ENCODE peak calls at places on chromosomes 7 and 10, in seven cellular contexts. One of them, this sample, is unnamed.

GRCh38 chr10:79376078-79376628 is 28.9 kb downstream of the PPIF start:
- DNase-seq in neural progenitor cell: no peak
- DNase-seq in CD8-positive, alpha-beta T cell: no peak
- DNase-seq in upper lobe of right lung: no peak
- DNase-seq in HCT116: no peak
- DNase-seq in tibial artery: no peak
- DNase-seq in MM.1S: no peak
- DNase-seq in this sample: peak; percentile 28

GRCh38 chr7:136868496-136869005 is at the start of gene CHRM2:
- DNase-seq in tibial artery: no peak
- DNase-seq in HCT116: no peak
- DNase-seq in upper lobe of right lung: no peak
- DNase-seq in neural progenitor cell: peak; percentile 64
- DNase-seq in CD8-positive, alpha-beta T cell: no peak
- DNase-seq in MM.1S: no peak
- DNase-seq in this sample: no peak

GRCh38 chr10:34346516-34347150 is 468.5 kb downstream of the PARD3 start:
- DNase-seq in tibial artery: no peak
- DNase-seq in MM.1S: peak; percentile 11
- DNase-seq in HCT116: no peak
- DNase-seq in neural progenitor cell: no peak
- DNase-seq in upper lobe of right lung: no peak
- DNase-seq in CD8-positive, alpha-beta T cell: no peak
- DNase-seq in this sample: no peak

GRCh38 chr7:36905836-36906235 is 181.5 kb upstream of the AOAH start:
- DNase-seq in tibial artery: no peak
- DNase-seq in HCT116: no peak
- DNase-seq in upper lobe of right lung: no peak
- DNase-seq in neural progenitor cell: no peak
- DNase-seq in CD8-positive, alpha-beta T cell: no peak
- DNase-seq in MM.1S: no peak
- DNase-seq in this sample: no peak

GRCh38 chr7:131068604-131069021 is 259.1 kb upstream of the MKLN1 start:
- DNase-seq in CD8-positive, alpha-beta T cell: no peak
- DNase-seq in HCT116: no peak
- DNase-seq in upper lobe of right lung: no peak
- DNase-seq in neural progenitor cell: peak; percentile 13
- DNase-seq in MM.1S: no peak
- DNase-seq in tibial artery: no peak
- DNase-seq in this sample: no peak

GRCh38 chr10:91097313-91097712 is 123.2 kb upstream of the PCGF5 start:
- DNase-seq in neural progenitor cell: no peak
- DNase-seq in HCT116: no peak
- DNase-seq in MM.1S: no peak
- DNase-seq in upper lobe of right lung: no peak
- DNase-seq in tibial artery: no peak
- DNase-seq in CD8-positive, alpha-beta T cell: no peak
- DNase-seq in this sample: no peak

GRCh38 chr10:94299417-94299816 is 63.3 kb downstream of the NOC3L start:
- DNase-seq in MM.1S: peak; percentile 77
- DNase-seq in neural progenitor cell: no peak
- DNase-seq in upper lobe of right lung: no peak
- DNase-seq in CD8-positive, alpha-beta T cell: no peak
- DNase-seq in HCT116: no peak
- DNase-seq in tibial artery: no peak
- DNase-seq in this sample: no peak

GRCh38 chr10:33616921-33617320 is 282.5 kb upstream of the NRP1 start:
- DNase-seq in MM.1S: no peak
- DNase-seq in neural progenitor cell: no peak
- DNase-seq in HCT116: no peak
- DNase-seq in upper lobe of right lung: no peak
- DNase-seq in CD8-positive, alpha-beta T cell: no peak
- DNase-seq in tibial artery: no peak
- DNase-seq in this sample: no peak

GRCh38 chr7:132742152-132742551 is 165.9 kb upstream of the PLXNA4 start:
- DNase-seq in tibial artery: no peak
- DNase-seq in CD8-positive, alpha-beta T cell: no peak
- DNase-seq in upper lobe of right lung: peak; percentile 75
- DNase-seq in HCT116: no peak
- DNase-seq in neural progenitor cell: no peak
- DNase-seq in MM.1S: no peak
- DNase-seq in this sample: peak; percentile 69

GRCh38 chr7:23105644-23106490 is at the start of gene KLHL7:
- DNase-seq in neural progenitor cell: peak; percentile 98
- DNase-seq in HCT116: peak; percentile 82
- DNase-seq in MM.1S: peak; percentile 97
- DNase-seq in tibial artery: peak; percentile 97
- DNase-seq in upper lobe of right lung: peak; percentile 99
- DNase-seq in CD8-positive, alpha-beta T cell: peak; percentile 95
- DNase-seq in this sample: peak; percentile 99

GRCh38 chr10:29130190-29130673 is 158.6 kb upstream of the LYZL1 start:
- DNase-seq in tibial artery: no peak
- DNase-seq in CD8-positive, alpha-beta T cell: no peak
- DNase-seq in HCT116: peak; percentile 49
- DNase-seq in upper lobe of right lung: no peak
- DNase-seq in MM.1S: peak; percentile 13
- DNase-seq in neural progenitor cell: peak; percentile 15
- DNase-seq in this sample: no peak

GRCh38 chr10:102648269-102648888 is 4.1 kb downstream of the TRIM8 start:
- DNase-seq in tibial artery: no peak
- DNase-seq in upper lobe of right lung: no peak
- DNase-seq in HCT116: no peak
- DNase-seq in MM.1S: no peak
- DNase-seq in CD8-positive, alpha-beta T cell: no peak
- DNase-seq in neural progenitor cell: no peak
- DNase-seq in this sample: no peak

GRCh38 chr10:84238909-84239308 is 2.4 kb downstream of the LRIT1 start:
- DNase-seq in tibial artery: no peak
- DNase-seq in MM.1S: no peak
- DNase-seq in HCT116: no peak
- DNase-seq in neural progenitor cell: no peak
- DNase-seq in CD8-positive, alpha-beta T cell: no peak
- DNase-seq in upper lobe of right lung: no peak
- DNase-seq in this sample: no peak

GRCh38 chr10:110631934-110632333 is 12.2 kb upstream of the RBM20 start:
- DNase-seq in MM.1S: no peak
- DNase-seq in neural progenitor cell: no peak
- DNase-seq in HCT116: no peak
- DNase-seq in CD8-positive, alpha-beta T cell: no peak
- DNase-seq in upper lobe of right lung: no peak
- DNase-seq in tibial artery: no peak
- DNase-seq in this sample: no peak

GRCh38 chr10:110628161-110628560 is 16.0 kb upstream of the RBM20 start:
- DNase-seq in HCT116: no peak
- DNase-seq in neural progenitor cell: no peak
- DNase-seq in tibial artery: no peak
- DNase-seq in MM.1S: no peak
- DNase-seq in CD8-positive, alpha-beta T cell: no peak
- DNase-seq in upper lobe of right lung: no peak
- DNase-seq in this sample: no peak

GRCh38 chr10:110625356-110625894 is 18.7 kb upstream of the RBM20 start:
- DNase-seq in MM.1S: no peak
- DNase-seq in upper lobe of right lung: no peak
- DNase-seq in neural progenitor cell: no peak
- DNase-seq in CD8-positive, alpha-beta T cell: no peak
- DNase-seq in tibial artery: no peak
- DNase-seq in HCT116: no peak
- DNase-seq in this sample: no peak

GRCh38 chr10:110629680-110630191 is 14.4 kb upstream of the RBM20 start:
- DNase-seq in neural progenitor cell: no peak
- DNase-seq in CD8-positive, alpha-beta T cell: no peak
- DNase-seq in HCT116: no peak
- DNase-seq in MM.1S: no peak
- DNase-seq in upper lobe of right lung: no peak
- DNase-seq in tibial artery: no peak
- DNase-seq in this sample: no peak

DNA sequence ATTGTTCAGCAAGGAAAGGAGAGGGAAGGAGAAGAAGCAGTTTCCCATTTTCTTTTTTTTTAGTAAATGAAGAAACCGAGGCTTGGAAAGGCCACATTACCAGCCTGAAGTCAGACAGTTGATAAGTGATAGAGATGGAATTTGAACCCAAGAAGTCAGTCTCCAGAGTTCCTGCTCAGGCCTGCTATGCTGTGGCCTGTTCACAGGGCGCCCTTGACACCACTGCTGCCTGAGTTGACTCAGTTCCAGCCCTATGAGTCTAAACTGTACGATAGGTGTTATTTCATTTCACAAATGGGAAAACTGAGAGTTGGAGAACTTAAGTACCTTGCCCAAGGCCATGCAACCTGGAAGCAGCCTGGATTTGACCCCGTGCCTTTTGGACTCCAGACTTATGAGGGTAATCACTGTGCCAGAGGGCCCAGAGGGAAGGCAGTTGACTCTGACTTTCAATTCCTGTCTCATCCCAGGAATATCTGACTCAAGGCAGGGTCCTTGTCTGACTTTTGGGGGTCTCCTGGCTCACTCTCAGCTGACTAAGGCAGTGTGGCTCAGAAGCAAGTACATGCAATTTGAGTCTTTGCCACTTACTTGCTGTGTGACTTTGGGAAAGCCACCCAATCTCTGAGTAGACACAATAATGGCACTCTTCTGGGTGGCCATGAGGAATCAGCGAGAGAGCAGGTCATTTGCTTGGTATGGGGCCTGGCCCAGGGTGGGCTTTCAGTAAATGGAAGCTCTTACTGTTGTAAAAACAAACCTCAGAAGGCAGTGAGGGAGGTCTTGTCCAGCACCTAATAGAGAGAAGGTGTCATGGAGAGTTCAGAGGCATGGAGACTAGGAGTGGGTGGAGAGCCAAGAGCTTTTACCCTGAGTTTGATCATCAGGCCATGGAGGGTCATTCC is 17.9 kb upstream of the RBM20 start:
- DNase-seq in neural progenitor cell: no peak
- DNase-seq in CD8-positive, alpha-beta T cell: no peak
- DNase-seq in tibial artery: no peak
- DNase-seq in upper lobe of right lung: no peak
- DNase-seq in MM.1S: no peak
- DNase-seq in HCT116: no peak
- DNase-seq in this sample: no peak
- H3K36me3 ChIP-seq in neural progenitor cell: no peaks in the 10 kb centered on the region
- H3K36me3 ChIP-seq in CD8-positive, alpha-beta T cell: no peaks in the 10 kb centered on the region
- H3K36me3 ChIP-seq in tibial artery: no peaks in the 10 kb centered on the region
- H3K36me3 ChIP-seq in upper lobe of right lung: no peaks in the 10 kb centered on the region
- H3K36me3 ChIP-seq in MM.1S: no peaks in the 10 kb centered on the region
- H3K36me3 ChIP-seq in HCT116: no peaks in the 10 kb centered on the region
- H3K36me3 ChIP-seq in this sample: no peaks in the 10 kb centered on the region

GRCh38 chr10:68955786-68956532 is at the start of gene DDX21:
- DNase-seq in neural progenitor cell: peak; percentile 88
- DNase-seq in tibial artery: peak; percentile 88
- DNase-seq in upper lobe of right lung: peak; percentile 94
- DNase-seq in HCT116: peak; percentile 88
- DNase-seq in CD8-positive, alpha-beta T cell: peak; percentile 84
- DNase-seq in MM.1S: peak; percentile 95
- DNase-seq in this sample: peak; percentile 92

GRCh38 chr10:68957284-68957615 is 1.3 kb downstream of the DDX21 start:
- DNase-seq in neural progenitor cell: no peak
- DNase-seq in tibial artery: no peak
- DNase-seq in HCT116: no peak
- DNase-seq in upper lobe of right lung: no peak
- DNase-seq in CD8-positive, alpha-beta T cell: no peak
- DNase-seq in MM.1S: no peak
- DNase-seq in this sample: no peak

GRCh38 chr10:68957654-68958053 is 1.7 kb downstream of the DDX21 start:
- DNase-seq in upper lobe of right lung: no peak
- DNase-seq in MM.1S: no peak
- DNase-seq in HCT116: no peak
- DNase-seq in CD8-positive, alpha-beta T cell: no peak
- DNase-seq in tibial artery: no peak
- DNase-seq in neural progenitor cell: no peak
- DNase-seq in this sample: no peak

GRCh38 chr10:68954904-68955303 is 1.1 kb upstream of the DDX21 start:
- DNase-seq in MM.1S: no peak
- DNase-seq in neural progenitor cell: no peak
- DNase-seq in tibial artery: no peak
- DNase-seq in upper lobe of right lung: no peak
- DNase-seq in CD8-positive, alpha-beta T cell: no peak
- DNase-seq in HCT116: no peak
- DNase-seq in this sample: no peak

GRCh38 chr10:68955414-68955785 is 570 bp upstream of the DDX21 start:
- DNase-seq in upper lobe of right lung: no peak
- DNase-seq in HCT116: no peak
- DNase-seq in neural progenitor cell: peak; percentile 54
- DNase-seq in tibial artery: no peak
- DNase-seq in CD8-positive, alpha-beta T cell: no peak
- DNase-seq in MM.1S: no peak
- DNase-seq in this sample: no peak
- TF ChIP-seq CTCF in upper lobe of right lung: no peak
- TF ChIP-seq CTCF in HCT116: no peak
- TF ChIP-seq CTCF in neural progenitor cell: no peak
- TF ChIP-seq CTCF in tibial artery: no peak
- TF ChIP-seq CTCF in CD8-positive, alpha-beta T cell: no peak
- TF ChIP-seq CTCF in MM.1S: no peak
- TF ChIP-seq CTCF in this sample: no peak

DNA sequence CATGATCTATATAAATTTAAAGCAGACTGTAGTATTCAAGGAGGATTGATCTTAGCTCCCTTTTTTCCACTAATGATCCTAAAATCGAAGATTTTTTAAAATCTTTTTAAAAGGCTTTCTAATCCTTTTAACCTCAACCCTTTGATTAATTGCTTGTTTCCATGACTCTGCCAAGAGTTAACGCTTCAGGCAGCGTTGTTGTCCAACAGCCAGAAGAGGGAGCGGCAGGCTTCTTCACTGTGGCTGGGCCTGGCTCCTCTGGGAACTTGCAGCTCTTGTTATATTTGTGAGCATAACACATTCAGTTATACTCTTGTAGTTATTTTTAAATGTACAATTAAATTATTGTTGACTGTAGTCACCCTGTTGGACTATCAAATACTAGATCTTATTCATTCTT is 26.3 kb downstream of the CRCP start:
- DNase-seq in HCT116: no peak
- DNase-seq in tibial artery: peak; percentile 68
- DNase-seq in MM.1S: no peak
- DNase-seq in CD8-positive, alpha-beta T cell: no peak
- DNase-seq in upper lobe of right lung: peak; percentile 74
- DNase-seq in neural progenitor cell: peak; percentile 51
- DNase-seq in this sample: peak; percentile 71
- H3K4me1 ChIP-seq in HCT116: peaks cover 29% of the 10 kb centered on the region
- H3K4me1 ChIP-seq in tibial artery: no peaks in the 10 kb centered on the region
- H3K4me1 ChIP-seq in MM.1S: no peaks in the 10 kb centered on the region
- H3K4me1 ChIP-seq in CD8-positive, alpha-beta T cell: no peaks in the 10 kb centered on the region
- H3K4me1 ChIP-seq in upper lobe of right lung: peaks cover 19% of the 10 kb centered on the region
- H3K4me1 ChIP-seq in neural progenitor cell: no peaks in the 10 kb centered on the region
- H3K4me1 ChIP-seq in this sample: peaks cover 35% of the 10 kb centered on the region

DNA sequence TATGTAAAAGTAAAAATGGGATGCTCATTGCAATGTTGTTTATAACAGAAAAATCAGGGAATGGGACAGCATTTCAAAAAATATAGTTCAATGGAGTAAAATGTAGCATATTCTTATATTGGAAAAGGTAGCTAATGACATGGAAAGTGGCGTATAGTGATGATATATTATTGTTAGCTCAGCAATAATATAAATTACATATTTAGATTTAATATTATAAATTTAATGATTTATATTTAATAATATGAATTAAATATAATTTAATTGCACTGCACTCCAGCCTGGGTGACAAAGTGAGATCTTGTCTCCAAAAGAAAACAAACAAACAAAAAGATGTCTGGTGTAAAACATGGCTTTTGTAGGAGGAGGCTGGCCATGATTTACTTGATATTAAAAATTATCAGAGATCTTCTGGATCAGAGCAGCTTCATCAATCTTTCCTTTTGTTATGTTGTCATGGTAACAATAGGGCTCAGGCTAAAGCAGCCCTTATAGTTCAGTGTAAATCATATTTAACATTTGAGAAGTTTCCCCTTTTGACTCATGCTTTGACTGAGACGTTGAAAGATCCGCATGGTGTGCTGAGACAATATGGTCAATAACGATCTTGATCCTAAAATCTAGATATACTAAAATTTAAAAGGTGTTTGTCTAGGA is 23.2 kb downstream of the OR6B1 start:
- DNase-seq in neural progenitor cell: no peak
- DNase-seq in tibial artery: no peak
- DNase-seq in HCT116: no peak
- DNase-seq in CD8-positive, alpha-beta T cell: no peak
- DNase-seq in upper lobe of right lung: no peak
- DNase-seq in MM.1S: no peak
- DNase-seq in this sample: no peak
- H3K36me3 ChIP-seq in neural progenitor cell: no peaks in the 10 kb centered on the region
- H3K36me3 ChIP-seq in tibial artery: no peaks in the 10 kb centered on the region
- H3K36me3 ChIP-seq in HCT116: no peaks in the 10 kb centered on the region
- H3K36me3 ChIP-seq in CD8-positive, alpha-beta T cell: no peaks in the 10 kb centered on the region
- H3K36me3 ChIP-seq in upper lobe of right lung: no peaks in the 10 kb centered on the region
- H3K36me3 ChIP-seq in MM.1S: no peaks in the 10 kb centered on the region
- H3K36me3 ChIP-seq in this sample: no peaks in the 10 kb centered on the region

This sample was measured in lower lobe of right lung.